ENCODE peak calls at places on chromosomes 4 and X, in four cellular contexts. D is coronary artery, M is kidney epithelial cell, F is ovary. A is an unnamed sample.
A peak's percentile ranks its signal among the peaks of the same experiment; 100 is the strongest.

GRCh38 chr4:112325522-112325921 is 28.4 kb downstream of the ALPK1 start:
- DNase-seq in D (no peak), M (no peak), F (no peak), A (no peak)

GRCh38 chrX:9378980-9379696 is 85.7 kb upstream of the TBL1X start:
- DNase-seq in D (no peak), M (no peak), F (no peak), A (no peak)

GRCh38 chrX:78199851-78200250 is 60.4 kb upstream of the TAF9B start:
- DNase-seq in D (no peak), M (no peak), F (no peak), A (no peak)

GRCh38 chrX:6574762-6575161 is 39.8 kb upstream of the VCX3A start:
- DNase-seq in D (no peak), M (no peak), F (no peak), A (no peak)

GRCh38 chr4:183111452-183111885 is 12.4 kb downstream of the WWC2 start:
- DNase-seq in D (no peak), M (no peak), F (no peak), A (no peak)

GRCh38 chrX:1316527-1316926 is 20.1 kb upstream of the IL3RA start:
- DNase-seq in D (no peak), M (no peak), F (no peak), A (no peak)

GRCh38 chr4:17142232-17142711 is 243.8 kb upstream of the LDB2 start:
- DNase-seq in D (no peak), M (peak; percentile 28), F (no peak), A (no peak)

GRCh38 chr4:947491-947971 is 15.3 kb downstream of the TMEM175 start:
- DNase-seq in D (no peak), M (no peak), F (no peak), A (no peak)

GRCh38 chr4:22486276-22486675 is 29.6 kb downstream of the ADGRA3 start:
- DNase-seq in D (no peak), M (no peak), F (no peak), A (no peak)

GRCh38 chr4:25180524-25181131 is 20.4 kb upstream of the SEPSECS start:
- DNase-seq in D (no peak), M (no peak), F (no peak), A (peak; percentile 34)

GRCh38 chrX:155766321-155766720 is 114.8 kb upstream of the VAMP7 start:
- DNase-seq in D (no peak), M (no peak), F (no peak), A (no peak)